ENCODE peak calls at places on chromosomes 7 and 10, in nine cellular contexts. S, Z, J, Y, E, C, P, T and B are unnamed samples.

GRCh38 chr10:51090190-51090589 is 15.9 kb downstream of the PRKG1 start:
- DNase-seq in S (peak; percentile 28), Z (no peak), J (no peak), Y (peak; percentile 95), E (no peak), C (peak; percentile 18), P (no peak), T (no peak), B (no peak)

GRCh38 chr10:106360870-106361269 is 803.6 kb downstream of the SORCS1 start:
- DNase-seq in S (peak; percentile 52), Z (no peak), J (no peak), Y (peak; percentile 93), E (no peak), C (peak; percentile 86), P (no peak), T (no peak), B (no peak)

GRCh38 chr10:43045631-43046287 is 31.1 kb upstream of the RET start:
- DNase-seq in S (no peak), Z (no peak), J (no peak), Y (no peak), E (no peak), C (no peak), P (no peak), T (no peak), B (no peak)

GRCh38 chr7:3897430-3898385 is 596.7 kb downstream of the SDK1 start:
- DNase-seq in S (peak; percentile 44), Z (peak; percentile 26), J (peak; percentile 37), Y (peak; percentile 61), E (peak; percentile 54), C (peak; percentile 0), P (peak; percentile 23), T (no peak), B (no peak)

GRCh38 chr7:36405409-36405803 is 15.7 kb downstream of the ANLN start:
- DNase-seq in S (no peak), Z (no peak), J (no peak), Y (no peak), E (no peak), C (no peak), P (no peak), T (no peak), B (no peak)

GRCh38 chr7:137109966-137110930 is 233.3 kb downstream of the PTN start:
- DNase-seq in S (no peak), Z (no peak), J (no peak), Y (peak; percentile 24), E (no peak), C (peak; percentile 33), P (no peak), T (no peak), B (no peak)

GRCh38 chr7:52634996-52635395 is 400.4 kb upstream of the POM121L12 start:
- DNase-seq in S (no peak), Z (no peak), J (no peak), Y (peak; percentile 14), E (no peak), C (no peak), P (no peak), T (no peak), B (no peak)

GRCh38 chr10:5830629-5831445 is 17.6 kb upstream of the GDI2 start:
- DNase-seq in S (no peak), Z (no peak), J (peak; percentile 51), Y (no peak), E (no peak), C (no peak), P (no peak), T (no peak), B (no peak)

GRCh38 chr7:150361807-150362621 is 6.6 kb upstream of the REPIN1 start:
- DNase-seq in S (no peak), Z (no peak), J (no peak), Y (no peak), E (no peak), C (no peak), P (no peak), T (no peak), B (no peak)

GRCh38 chr10:69474688-69475432 is 23.6 kb downstream of the TSPAN15 start:
- DNase-seq in S (peak; percentile 14), Z (no peak), J (no peak), Y (peak; percentile 97), E (no peak), C (peak; percentile 88), P (no peak), T (no peak), B (no peak)

GRCh38 chr7:129522088-129522970 is 20.0 kb downstream of the SMKR1 start:
- DNase-seq in S (no peak), Z (no peak), J (no peak), Y (no peak), E (no peak), C (no peak), P (no peak), T (no peak), B (no peak)

GRCh38 chr7:52831321-52831720 is 204.1 kb upstream of the POM121L12 start:
- DNase-seq in S (no peak), Z (no peak), J (no peak), Y (no peak), E (no peak), C (no peak), P (no peak), T (no peak), B (no peak)

GRCh38 chr7:55031075-55031474 is 12.3 kb downstream of the EGFR start:
- DNase-seq in S (no peak), Z (no peak), J (no peak), Y (no peak), E (no peak), C (no peak), P (no peak), T (no peak), B (no peak)

GRCh38 chr7:73351447-73352167 is 23.6 kb downstream of the FKBP6 start:
- DNase-seq in S (no peak), Z (no peak), J (no peak), Y (no peak), E (no peak), C (no peak), P (no peak), T (no peak), B (no peak)

GRCh38 chr10:43264987-43265798 is 1.7 kb downstream of the RASGEF1A start:
- DNase-seq in S (no peak), Z (no peak), J (no peak), Y (no peak), E (no peak), C (no peak), P (no peak), T (no peak), B (no peak)

GRCh38 chr10:75827591-75827990 is 396.2 kb downstream of the LRMDA start:
- DNase-seq in S (peak; percentile 53), Z (no peak), J (no peak), Y (no peak), E (no peak), C (no peak), P (no peak), T (no peak), B (no peak)

GRCh38 chr10:54139819-54140428 is 661.1 kb downstream of the PCDH15 start:
- DNase-seq in S (no peak), Z (no peak), J (no peak), Y (peak; percentile 28), E (no peak), C (no peak), P (no peak), T (no peak), B (no peak)

GRCh38 chr10:23314835-23315239 is 29.8 kb downstream of the C10orf67 start:
- DNase-seq in S (peak; percentile 85), Z (peak; percentile 37), J (peak; percentile 77), Y (peak; percentile 88), E (peak; percentile 82), C (peak; percentile 81), P (peak; percentile 40), T (no peak), B (no peak)

GRCh38 chr7:100728196-100728595 is 5.2 kb upstream of the ZAN start:
- DNase-seq in S (no peak), Z (no peak), J (peak; percentile 0), Y (no peak), E (no peak), C (no peak), P (no peak), T (no peak), B (no peak)

GRCh38 chr7:43522406-43523156 is 60.3 kb upstream of the STK17A start:
- DNase-seq in S (no peak), Z (no peak), J (no peak), Y (peak; percentile 2), E (no peak), C (peak; percentile 87), P (no peak), T (no peak), B (no peak)

GRCh38 chr10:69641261-69641980 is 11.4 kb downstream of the FAM241B start:
- DNase-seq in S (no peak), Z (no peak), J (no peak), Y (peak; percentile 51), E (no peak), C (peak; percentile 17), P (no peak), T (no peak), B (no peak)

GRCh38 chr7:155357573-155358041 is 59.9 kb downstream of the INSIG1 start:
- DNase-seq in S (peak; percentile 18), Z (no peak), J (no peak), Y (peak; percentile 59), E (no peak), C (peak; percentile 48), P (no peak), T (no peak), B (no peak)

GRCh38 chr7:96034940-96035727 is 262.8 kb downstream of the DYNC1I1 start:
- DNase-seq in S (no peak), Z (no peak), J (no peak), Y (no peak), E (no peak), C (no peak), P (no peak), T (no peak), B (no peak)

GRCh38 chr7:111954056-111954455 is 252.1 kb downstream of the DOCK4 start:
- DNase-seq in S (no peak), Z (no peak), J (no peak), Y (no peak), E (no peak), C (no peak), P (no peak), T (no peak), B (no peak)

GRCh38 chr7:16975712-16976111 is 93.9 kb upstream of the AGR3 start:
- DNase-seq in S (no peak), Z (no peak), J (no peak), Y (no peak), E (no peak), C (no peak), P (no peak), T (no peak), B (no peak)

GRCh38 chr10:102714621-102715455 is at the start of gene SFXN2:
- DNase-seq in S (no peak), Z (peak; percentile 33), J (peak; percentile 70), Y (peak; percentile 24), E (peak; percentile 71), C (peak; percentile 34), P (peak; percentile 32), T (no peak), B (peak; percentile 31)

GRCh38 chr7:117962598-117962997 is 89.4 kb upstream of the CTTNBP2 start:
- DNase-seq in S (no peak), Z (no peak), J (no peak), Y (no peak), E (no peak), C (no peak), P (no peak), T (no peak), B (no peak)

GRCh38 chr10:73857446-73857845 is 16.9 kb downstream of the CAMK2G start:
- DNase-seq in S (no peak), Z (peak; percentile 26), J (no peak), Y (no peak), E (peak; percentile 51), C (peak; percentile 83), P (no peak), T (no peak), B (no peak)

GRCh38 chr7:45252248-45252647 is 94.7 kb downstream of the RAMP3 start:
- DNase-seq in S (no peak), Z (no peak), J (no peak), Y (no peak), E (no peak), C (no peak), P (no peak), T (no peak), B (no peak)

GRCh38 chr7:21902240-21902639 is 43.5 kb downstream of the CDCA7L start:
- DNase-seq in S (no peak), Z (no peak), J (no peak), Y (peak; percentile 58), E (no peak), C (peak; percentile 82), P (no peak), T (no peak), B (no peak)

GRCh38 chr7:123154231-123154860 is 45.4 kb downstream of the SLC13A1 start:
- DNase-seq in S (peak; percentile 59), Z (peak; percentile 23), J (peak; percentile 80), Y (peak; percentile 86), E (peak; percentile 52), C (peak; percentile 58), P (no peak), T (peak; percentile 1), B (no peak)